ENCODE peak calls at places on chromosomes 4 and X, in eight cellular contexts. O, B, D, G, T, W, V and R are unnamed samples.

GRCh38 chr4:113869743-113870375 is 108.3 kb upstream of the CAMK2D start:
- DNase-seq in O (no peak), B (no peak), D (peak; percentile 44), G (peak; percentile 23), T (no peak), W (peak; percentile 4), V (no peak), R (no peak)

GRCh38 chr4:127631420-127631819 is 1.3 kb upstream of the INTU start:
- DNase-seq in O (no peak), B (no peak), D (no peak), G (no peak), T (no peak), W (no peak), V (no peak), R (no peak)

GRCh38 chr4:153651041-153651960 is 32.8 kb upstream of the TLR2 start:
- DNase-seq in O (no peak), B (peak; percentile 87), D (no peak), G (peak; percentile 10), T (no peak), W (peak; percentile 67), V (peak; percentile 41), R (no peak)

GRCh38 chr4:77538144-77538543 is 67.5 kb upstream of the CXCL13 start:
- DNase-seq in O (no peak), B (no peak), D (peak; percentile 87), G (no peak), T (no peak), W (no peak), V (no peak), R (no peak)

GRCh38 chr4:70992354-70992753 is 1.1 kb upstream of the DCK start:
- DNase-seq in O (peak; percentile 2), B (no peak), D (no peak), G (no peak), T (no peak), W (no peak), V (no peak), R (no peak)

GRCh38 chr4:112819729-112820128 is 182.8 kb downstream of the LARP7 start:
- DNase-seq in O (no peak), B (no peak), D (no peak), G (no peak), T (no peak), W (no peak), V (no peak), R (no peak)

GRCh38 chr4:7909966-7910720 is 29.5 kb downstream of the AFAP1 start:
- DNase-seq in O (no peak), B (no peak), D (peak; percentile 90), G (no peak), T (no peak), W (no peak), V (no peak), R (no peak)

GRCh38 chr4:1045193-1045594 is 33.8 kb downstream of the FGFRL1 start:
- DNase-seq in O (no peak), B (peak; percentile 40), D (no peak), G (no peak), T (no peak), W (no peak), V (no peak), R (no peak)

GRCh38 chr4:10582059-10582686 is 102.4 kb downstream of the CLNK start:
- DNase-seq in O (peak; percentile 11), B (no peak), D (peak; percentile 55), G (no peak), T (peak; percentile 38), W (peak; percentile 8), V (no peak), R (peak; percentile 20)

GRCh38 chrX:81168391-81168790 is 33.3 kb downstream of the HMGN5 start:
- DNase-seq in O (no peak), B (no peak), D (no peak), G (no peak), T (no peak), W (no peak), V (no peak), R (no peak)

GRCh38 chr4:99447079-99447478 is 11.9 kb upstream of the ADH7 start:
- DNase-seq in O (no peak), B (no peak), D (peak; percentile 29), G (no peak), T (no peak), W (no peak), V (no peak), R (no peak)

GRCh38 chr4:186792994-186793393 is 69.3 kb upstream of the FAT1 start:
- DNase-seq in O (no peak), B (no peak), D (peak; percentile 75), G (no peak), T (peak; percentile 21), W (no peak), V (no peak), R (no peak)

GRCh38 chr4:86721412-86721811 is 127.3 kb downstream of the PTPN13 start:
- DNase-seq in O (no peak), B (no peak), D (no peak), G (no peak), T (no peak), W (no peak), V (no peak), R (no peak)

GRCh38 chr4:112563431-112564200 is 47.6 kb upstream of the NEUROG2 start:
- DNase-seq in O (no peak), B (no peak), D (no peak), G (no peak), T (no peak), W (no peak), V (no peak), R (no peak)

GRCh38 chr4:128582319-128582948 is 227.1 kb upstream of the JADE1 start:
- DNase-seq in O (no peak), B (no peak), D (peak; percentile 70), G (no peak), T (no peak), W (no peak), V (no peak), R (no peak)

GRCh38 chr4:1628892-1629703 is 55.0 kb downstream of the FAM53A start:
- DNase-seq in O (peak; percentile 29), B (peak; percentile 77), D (no peak), G (peak; percentile 48), T (peak; percentile 85), W (peak; percentile 57), V (peak; percentile 63), R (peak; percentile 92)

GRCh38 chr4:142405021-142405991 is 440.8 kb downstream of the INPP4B start:
- DNase-seq in O (no peak), B (peak; percentile 40), D (peak; percentile 67), G (peak; percentile 17), T (no peak), W (peak; percentile 66), V (peak; percentile 49), R (peak; percentile 38)

GRCh38 chr4:116016201-116016600 is 902.8 kb upstream of the NDST4 start:
- DNase-seq in O (no peak), B (peak; percentile 44), D (peak; percentile 1), G (no peak), T (no peak), W (no peak), V (no peak), R (no peak)

GRCh38 chr4:47926667-47927258 is 12.4 kb upstream of the NFXL1 start:
- DNase-seq in O (peak; percentile 36), B (no peak), D (peak; percentile 60), G (peak; percentile 36), T (peak; percentile 51), W (peak; percentile 50), V (peak; percentile 29), R (peak; percentile 58)

GRCh38 chr4:176778491-176778890 is 14.2 kb downstream of the VEGFC start:
- DNase-seq in O (no peak), B (no peak), D (peak; percentile 58), G (no peak), T (no peak), W (no peak), V (no peak), R (no peak)

GRCh38 chr4:37802068-37802666 is 24.3 kb upstream of the PGM2 start:
- DNase-seq in O (peak; percentile 31), B (peak; percentile 60), D (peak; percentile 27), G (no peak), T (peak; percentile 25), W (no peak), V (no peak), R (peak; percentile 46)

GRCh38 chrX:153819398-153820083 is 10.8 kb downstream of the PDZD4 start:
- DNase-seq in O (no peak), B (no peak), D (no peak), G (no peak), T (no peak), W (no peak), V (no peak), R (no peak)

GRCh38 chrX:69361286-69361926 is 142.7 kb upstream of the NALF2 start:
- DNase-seq in O (no peak), B (no peak), D (peak; percentile 0), G (no peak), T (no peak), W (no peak), V (no peak), R (no peak)

GRCh38 chr4:89539374-89539773 is 231.8 kb upstream of the GPRIN3 start:
- DNase-seq in O (no peak), B (no peak), D (peak; percentile 99), G (no peak), T (peak; percentile 7), W (no peak), V (no peak), R (no peak)

GRCh38 chr4:876780-877179 is 50.9 kb upstream of the CPLX1 start:
- DNase-seq in O (no peak), B (no peak), D (no peak), G (no peak), T (no peak), W (no peak), V (no peak), R (peak; percentile 24)

GRCh38 chr4:112650332-112650731 is 13.4 kb downstream of the LARP7 start:
- DNase-seq in O (no peak), B (no peak), D (no peak), G (no peak), T (no peak), W (no peak), V (no peak), R (no peak)